ENCODE peak calls at places on chromosome 21, in four cellular contexts. R is tibial artery; I is SK-N-SH; J is effector memory CD4-positive, alpha-beta T cell. B is an unnamed sample.
A peak's percentile ranks its signal among the peaks of the same experiment; 100 is the strongest.

GRCh38 chr21:19908386-19908785 is 1089.8 kb upstream of the NCAM2 start:
- DNase-seq in I (no peak), J (no peak), R (no peak), B (no peak)

GRCh38 chr21:28539623-28539988 is 453.1 kb downstream of the LTN1 start:
- DNase-seq in R (no peak), J (no peak), I (no peak), B (no peak)

GRCh38 chr21:37423103-37423502 is 56.5 kb downstream of the DYRK1A start:
- DNase-seq in R (no peak), I (no peak), J (no peak), B (no peak)

GRCh38 chr21:45551316-45551715 is 9.1 kb upstream of the SLC19A1 start:
- DNase-seq in I (no peak), R (no peak), J (no peak), B (no peak)

GRCh38 chr21:33949516-33950424 is 34.2 kb upstream of the ATP5PO start:
- DNase-seq in R (no peak), J (peak; percentile 47), I (no peak), B (no peak)

GRCh38 chr21:35395728-35396127 is 346.6 kb upstream of the RUNX1 start:
- DNase-seq in I (no peak), R (no peak), J (no peak), B (no peak)

GRCh38 chr21:36749935-36750578 is 51.1 kb downstream of the SIM2 start:
- DNase-seq in R (no peak), J (no peak), I (no peak), B (peak; percentile 18)

GRCh38 chr21:44870748-44871495 is 2.6 kb downstream of the PTTG1IP start:
- DNase-seq in J (no peak), I (no peak), R (no peak), B (peak; percentile 68)

GRCh38 chr21:38340131-38340530 is 83.3 kb downstream of the KCNJ15 start:
- DNase-seq in I (no peak), J (no peak), R (no peak), B (no peak)

GRCh38 chr21:28018741-28019669 is 973.7 kb downstream of the LTN1 start:
- DNase-seq in J (no peak), R (no peak), I (no peak), B (peak; percentile 17)

GRCh38 chr21:31888936-31889371 is 16.1 kb downstream of the HUNK start:
- DNase-seq in I (peak; percentile 43), R (no peak), J (no peak), B (no peak)

GRCh38 chr21:45304161-45304830 is 16.6 kb upstream of the POFUT2 start:
- DNase-seq in R (no peak), J (no peak), I (no peak), B (peak; percentile 8)

GRCh38 chr21:43311303-43311817 is 115.6 kb downstream of the SIK1 start:
- DNase-seq in R (no peak), J (no peak), I (no peak), B (no peak)
- H3K4me1 ChIP-seq in R (no peaks in the 10 kb centered on the region), J (no peaks in the 10 kb centered on the region), I (peaks cover 4% of the 10 kb centered on the region), B (peaks cover 14% of the 10 kb centered on the region)

GRCh38 chr21:43731476-43731875 is 12.5 kb downstream of the PDXK start:
- DNase-seq in R (no peak), J (no peak), I (no peak), B (no peak)

GRCh38 chr21:43731891-43732711 is 13.2 kb downstream of the PDXK start:
- DNase-seq in I (no peak), R (no peak), J (no peak), B (no peak)

GRCh38 chr21:43733529-43734071 is 14.7 kb downstream of the PDXK start:
- DNase-seq in I (no peak), J (no peak), R (no peak), B (no peak)

GRCh38 chr21:43734131-43734634 is 15.3 kb downstream of the PDXK start:
- DNase-seq in R (no peak), J (no peak), I (no peak), B (no peak)

DNA sequence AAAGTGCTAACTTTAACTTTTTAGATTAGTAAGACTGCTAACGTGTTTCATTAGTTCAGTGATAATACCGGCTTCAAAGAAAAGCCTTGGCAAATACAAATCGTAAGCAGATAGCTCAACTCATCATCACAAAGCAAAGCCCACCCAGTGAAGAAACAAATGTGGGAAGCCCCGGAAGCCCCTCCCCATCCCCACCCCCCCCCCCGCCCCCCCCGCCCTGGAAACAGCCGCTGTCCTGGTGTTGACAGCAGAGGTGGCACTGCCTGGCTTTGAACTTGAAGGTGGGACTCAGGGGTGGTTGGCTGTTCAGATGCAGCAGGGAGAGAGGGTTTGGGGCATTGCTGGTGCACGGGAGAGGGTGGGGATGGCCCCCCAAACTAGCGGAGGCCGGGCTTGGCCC is 14.1 kb downstream of the PDXK start:
- DNase-seq in J (no peak), R (no peak), I (no peak), B (no peak)
- H3K4me1 ChIP-seq in J (peaks cover 8% of the 10 kb centered on the region), R (peaks cover under 1% of the 10 kb centered on the region), I (peaks cover 9% of the 10 kb centered on the region), B (peaks cover 29% of the 10 kb centered on the region)

GRCh38 chr21:14070968-14071367 is 139.8 kb downstream of the LIPI start:
- DNase-seq in R (no peak), I (no peak), J (no peak), B (no peak)
- H3K4me1 ChIP-seq in R (no peaks in the 10 kb centered on the region), I (no peaks in the 10 kb centered on the region), J (no peaks in the 10 kb centered on the region), B (no peaks in the 10 kb centered on the region)

GRCh38 chr21:41761211-41762181 is 5.4 kb downstream of the RIPK4 start:
- DNase-seq in J (no peak), R (peak; percentile 70), I (no peak), B (peak; percentile 57)

GRCh38 chr21:41763398-41763931 is 3.4 kb downstream of the RIPK4 start:
- DNase-seq in R (no peak), I (no peak), J (no peak), B (no peak)

GRCh38 chr21:41762753-41763152 is 4.1 kb downstream of the RIPK4 start:
- DNase-seq in J (no peak), R (no peak), I (no peak), B (no peak)

GRCh38 chr21:41763996-41764395 is 2.9 kb downstream of the RIPK4 start:
- DNase-seq in I (no peak), R (no peak), J (no peak), B (no peak)

DNA sequence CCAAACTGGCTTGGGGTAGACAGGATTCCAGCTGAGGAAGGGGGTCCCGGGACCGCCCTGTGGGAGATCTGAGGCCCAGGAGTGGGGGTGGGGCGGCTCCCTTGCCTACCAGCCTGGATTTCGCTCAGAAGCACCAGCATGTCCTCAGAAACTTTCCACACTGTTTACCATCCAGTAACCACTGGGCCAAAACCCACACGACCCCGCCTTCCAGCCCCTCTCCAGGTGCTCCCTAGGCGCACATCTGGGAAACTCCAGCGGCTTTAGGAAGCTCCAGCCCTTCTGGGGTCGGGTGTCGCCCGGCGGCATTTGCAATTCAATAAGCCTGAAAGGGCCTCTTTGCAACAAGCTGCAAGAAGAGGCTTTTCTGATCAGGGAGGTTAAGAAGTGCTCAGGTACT is 4.6 kb downstream of the RIPK4 start:
- DNase-seq in R (no peak), I (no peak), J (no peak), B (no peak)
- H3K4me1 ChIP-seq in R (no peaks in the 10 kb centered on the region), I (no peaks in the 10 kb centered on the region), J (peaks cover 4% of the 10 kb centered on the region), B (peaks cover 25% of the 10 kb centered on the region)

B was measured in heart right ventricle.